ENCODE peak calls at places on chromosomes 4 and X, in seven cellular contexts. L, R, J, S, K, P and Q are unnamed samples.

GRCh38 chr4:141686929-141687328 is 50.5 kb downstream of the IL15 start:
- DNase-seq in R (no peak), S (no peak), K (no peak), P (no peak), J (no peak), L (peak), Q (no peak)

GRCh38 chrX:41332988-41333743 is 796 bp upstream of the DDX3X start:
- DNase-seq in S (peak), R (peak), L (peak), J (peak), P (peak), K (peak), Q (peak)

GRCh38 chrX:54798137-54798536 is at the start of gene ITIH6:
- DNase-seq in S (no peak), L (no peak), R (no peak), P (no peak), J (no peak), K (no peak), Q (no peak)

GRCh38 chrX:26922278-26922677 is 540.9 kb downstream of the PPP4R3C start:
- DNase-seq in L (no peak), J (no peak), K (no peak), S (no peak), R (no peak), P (no peak), Q (no peak)

GRCh38 chr4:187235456-187236170 is 512.0 kb upstream of the FAT1 start:
- DNase-seq in R (no peak), K (peak), P (no peak), L (no peak), J (no peak), S (no peak), Q (peak)

GRCh38 chr4:54879576-54879975 is 221.8 kb downstream of the KIT start:
- DNase-seq in L (no peak), J (no peak), R (no peak), P (no peak), K (no peak), S (no peak), Q (no peak)

GRCh38 chrX:95903490-95903889 is 781.2 kb upstream of the DIAPH2 start:
- DNase-seq in J (no peak), K (no peak), L (no peak), R (no peak), S (no peak), P (no peak), Q (no peak)

GRCh38 chr4:95599777-95600436 is 51.1 kb upstream of the UNC5C start:
- DNase-seq in R (no peak), S (no peak), J (no peak), L (no peak), K (no peak), P (peak), Q (no peak)

GRCh38 chrX:112738347-112739033 is 58.8 kb upstream of the LHFPL1 start:
- DNase-seq in J (no peak), K (no peak), P (no peak), R (no peak), L (no peak), S (no peak), Q (no peak)

GRCh38 chr4:110087116-110087708 is 111.2 kb downstream of the ELOVL6 start:
- DNase-seq in J (no peak), R (no peak), S (no peak), L (peak), K (no peak), P (no peak), Q (no peak)

GRCh38 chr4:47752214-47752613 is 85.7 kb downstream of the CORIN start:
- DNase-seq in P (no peak), S (no peak), J (no peak), R (no peak), K (no peak), L (no peak), Q (no peak)

GRCh38 chr4:184850431-184851199 is 24.8 kb upstream of the ACSL1 start:
- DNase-seq in K (no peak), R (no peak), P (no peak), S (no peak), J (no peak), L (no peak), Q (no peak)

GRCh38 chr4:156805696-156806095 is 165.9 kb downstream of the PDGFC start:
- DNase-seq in R (no peak), J (no peak), P (no peak), S (no peak), K (no peak), L (no peak), Q (no peak)
- TF ChIP-seq JUND in R (no peak), J (no peak), P (no peak), S (no peak), K (no peak), L (no peak), Q (no peak)

DNA sequence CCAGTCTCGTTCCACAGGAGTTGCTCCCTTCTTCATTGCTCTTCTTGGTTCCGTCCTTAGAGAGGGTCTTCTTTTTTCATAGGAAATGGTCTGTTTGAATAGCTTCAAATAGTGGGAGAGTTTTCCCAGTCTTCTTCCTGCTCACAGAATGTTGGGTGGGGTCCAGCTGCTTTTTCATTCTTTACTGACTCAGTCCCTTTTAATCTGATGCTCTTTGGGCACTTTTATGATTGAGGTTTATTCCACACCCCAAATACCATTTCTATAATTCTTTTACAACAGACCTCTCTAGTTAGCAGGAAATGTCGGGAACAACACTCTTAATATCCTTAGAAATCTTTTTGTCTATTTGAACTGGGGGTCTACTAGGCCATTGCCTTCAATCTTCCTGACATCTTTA is 239.5 kb downstream of the PRDM5 start:
- DNase-seq in P (no peak), R (no peak), L (no peak), J (no peak), S (no peak), K (no peak), Q (no peak)
- TF ChIP-seq JUND in P (no peak), R (no peak), L (no peak), J (no peak), S (no peak), K (no peak), Q (no peak)

GRCh38 chrX:130121505-130121800 is 11.2 kb upstream of the ELF4 start:
- DNase-seq in L (no peak), K (no peak), P (no peak), J (peak), S (no peak), R (no peak), Q (no peak)
- TF ChIP-seq JUND in L (no peak), K (no peak), P (no peak), J (no peak), S (no peak), R (no peak), Q (no peak)

DNA sequence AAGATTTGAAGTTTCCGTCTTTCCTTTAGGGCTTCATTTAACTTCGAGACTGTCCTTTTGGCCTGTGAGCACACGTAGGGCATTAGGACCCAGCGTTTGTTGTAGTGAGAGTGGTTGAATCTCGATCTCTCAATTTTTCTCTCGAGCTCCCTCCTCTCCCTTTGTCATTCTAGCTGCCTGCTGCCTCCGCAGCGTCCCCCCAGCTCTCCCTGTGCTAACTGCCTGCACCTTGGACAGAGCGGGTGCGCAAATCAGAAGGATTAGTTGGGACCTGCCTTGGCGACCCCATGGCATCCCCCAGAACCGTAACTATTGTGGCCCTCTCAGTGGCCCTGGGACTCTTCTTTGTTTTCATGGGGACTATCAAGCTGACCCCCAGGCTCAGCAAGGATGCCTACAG is at the start of gene TMEM35A:
- DNase-seq in L (no peak), R (no peak), K (peak), S (no peak), J (no peak), P (no peak), Q (no peak)
- TF ChIP-seq JUND in L (no peak), R (no peak), K (no peak), S (no peak), J (no peak), P (no peak), Q (no peak)

GRCh38 chr4:88616275-88616996 is 24.2 kb downstream of the HERC3 start:
- DNase-seq in K (no peak), S (no peak), R (no peak), L (no peak), P (no peak), J (no peak), Q (no peak)
- TF ChIP-seq JUND in K (peak), S (no peak), R (no peak), L (no peak), P (no peak), J (no peak), Q (no peak)

DNA sequence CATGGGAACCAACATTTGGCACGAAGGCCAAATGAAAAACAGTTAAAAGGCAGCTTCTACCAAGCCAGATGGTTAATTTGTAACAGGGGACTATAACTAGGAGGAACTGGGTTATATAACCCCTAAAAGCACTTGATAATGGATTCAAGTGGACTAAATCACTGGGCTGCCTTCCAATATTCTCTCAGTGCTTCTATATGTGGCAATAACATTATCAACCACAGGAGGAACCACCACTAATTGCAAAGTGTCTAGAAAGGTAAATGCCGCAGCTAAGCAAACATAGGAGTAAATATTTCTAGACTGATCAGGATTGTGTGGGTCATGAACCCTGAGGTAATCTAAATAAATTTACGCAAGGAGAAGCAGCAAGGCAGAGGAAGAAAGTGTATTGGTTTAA is 391.5 kb downstream of the UBE2NL start:
- DNase-seq in L (no peak), S (no peak), K (no peak), R (no peak), P (no peak), J (no peak), Q (peak)
- TF ChIP-seq JUND in L (no peak), S (no peak), K (no peak), R (no peak), P (no peak), J (no peak), Q (no peak)

DNA sequence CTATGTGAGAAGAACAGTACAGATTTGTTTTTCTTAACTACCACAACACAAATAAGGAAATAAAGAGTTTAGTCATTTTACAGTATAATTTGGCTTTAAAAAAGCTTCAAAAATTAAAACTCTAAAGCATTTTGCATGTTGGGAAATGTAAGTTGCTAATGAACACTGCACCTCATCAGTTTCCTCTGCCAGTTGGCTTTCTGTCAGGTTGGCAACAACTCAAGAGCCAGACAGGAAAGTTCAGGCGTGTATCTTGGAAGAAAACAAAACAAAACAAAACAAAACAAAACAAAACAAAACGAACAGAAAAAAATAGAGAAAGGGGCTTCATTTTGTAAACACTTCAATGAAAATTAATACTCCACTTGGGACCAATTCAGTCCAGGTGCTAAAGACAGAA is 236.9 kb downstream of the SCFD2 start:
- DNase-seq in L (no peak), K (no peak), J (no peak), S (no peak), R (no peak), P (no peak), Q (no peak)
- TF ChIP-seq JUND in L (no peak), K (no peak), J (no peak), S (no peak), R (no peak), P (no peak), Q (no peak)

GRCh38 chr4:121069419-121069818 is 2.9 kb downstream of the NDNF start:
- DNase-seq in R (no peak), L (no peak), K (no peak), J (no peak), P (no peak), S (no peak), Q (no peak)

GRCh38 chr4:121070696-121071639 is 1.4 kb downstream of the NDNF start:
- DNase-seq in J (no peak), P (no peak), R (no peak), K (peak), L (no peak), S (no peak), Q (peak)

GRCh38 chr4:121071640-121072037 is 696 bp downstream of the NDNF start:
- DNase-seq in P (no peak), J (no peak), L (no peak), R (no peak), S (no peak), K (peak), Q (no peak)

GRCh38 chr4:121072080-121072835 is at the start of gene NDNF:
- DNase-seq in R (no peak), K (peak), L (no peak), S (peak), P (no peak), J (no peak), Q (no peak)

GRCh38 chr4:121070274-121070673 is 2.1 kb downstream of the NDNF start:
- DNase-seq in P (no peak), L (no peak), K (no peak), R (no peak), J (no peak), S (no peak), Q (no peak)
- TF ChIP-seq JUND in P (no peak), L (no peak), K (no peak), R (no peak), J (no peak), S (no peak), Q (no peak)

DNA sequence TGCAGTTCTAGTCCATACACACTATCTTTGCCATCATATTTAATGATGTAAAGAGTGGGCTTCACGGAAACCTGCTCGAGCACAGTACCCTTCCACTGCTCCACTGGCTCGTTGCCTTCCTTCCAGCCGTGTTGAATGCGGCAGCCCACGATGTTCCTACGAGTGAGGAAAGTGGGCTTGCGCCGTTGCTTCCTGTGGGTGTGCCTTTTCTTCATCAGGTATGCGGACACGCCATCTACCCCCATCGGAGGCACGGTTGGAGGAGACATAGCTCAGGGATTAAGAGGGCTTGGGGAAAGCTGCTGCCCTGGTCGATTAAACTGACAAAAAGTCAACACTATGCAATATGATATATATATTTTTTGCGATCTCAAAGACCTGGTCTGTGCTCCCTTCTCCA is 581 bp downstream of the SPIN4 start:
- DNase-seq in J (peak), P (peak), K (peak), R (no peak), S (peak), L (no peak), Q (peak)
- TF ChIP-seq JUND in J (no peak), P (no peak), K (no peak), R (no peak), S (no peak), L (no peak), Q (no peak)

GRCh38 chr4:41359069-41359769 is 102.5 kb downstream of the UCHL1 start:
- DNase-seq in R (peak), L (no peak), S (no peak), K (peak), P (no peak), J (no peak), Q (no peak)

GRCh38 chr4:41359836-41360213 is 103.1 kb downstream of the UCHL1 start:
- DNase-seq in R (no peak), J (no peak), L (no peak), S (no peak), P (no peak), K (no peak), Q (no peak)

GRCh38 chr4:41361831-41362646 is 105.3 kb downstream of the UCHL1 start:
- DNase-seq in S (no peak), P (no peak), L (no peak), K (peak), J (no peak), R (no peak), Q (no peak)

GRCh38 chr4:41360911-41361830 is 104.4 kb downstream of the UCHL1 start:
- DNase-seq in R (no peak), S (no peak), P (no peak), K (peak), L (no peak), J (no peak), Q (peak)

DNA sequence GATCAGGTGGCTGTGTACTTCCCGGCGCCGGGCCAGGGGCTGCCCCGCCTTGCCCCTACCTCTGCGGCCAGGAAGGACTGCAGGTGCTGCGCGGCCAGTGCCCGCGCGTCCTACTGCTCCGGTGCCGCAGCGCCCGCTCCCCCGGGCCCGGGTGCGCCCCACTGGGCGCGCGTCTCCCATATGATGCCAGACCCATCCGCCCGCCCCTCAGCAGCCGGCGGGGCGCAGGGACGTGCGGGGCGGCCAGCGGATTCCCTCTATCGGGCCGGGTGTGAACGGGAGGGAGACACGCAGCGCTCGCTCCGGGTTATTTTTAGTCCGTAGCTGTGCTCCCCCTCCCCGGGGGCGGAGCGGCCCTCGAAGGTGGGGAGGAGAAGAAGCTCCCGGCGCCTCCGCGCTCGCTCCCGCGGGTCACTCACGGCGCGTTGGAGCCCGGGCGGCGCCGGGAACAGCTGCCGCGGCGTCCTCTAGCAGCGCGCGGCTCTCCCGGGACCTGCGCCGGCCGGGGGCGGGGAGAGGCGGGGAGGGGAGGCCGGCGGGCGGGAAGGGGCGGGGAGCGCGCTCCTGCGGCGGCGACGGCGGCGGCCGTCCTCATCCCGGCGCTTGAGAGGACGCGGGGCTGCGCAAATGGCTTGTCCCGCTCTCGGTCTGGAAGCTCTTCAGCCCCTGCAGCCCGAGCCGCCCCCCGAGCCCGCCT is 103.6 kb downstream of the UCHL1 start:
- DNase-seq in J (peak), P (no peak), K (peak), L (no peak), S (no peak), R (no peak), Q (peak)
- TF ChIP-seq JUND in J (no peak), P (no peak), K (no peak), L (no peak), S (no peak), R (no peak), Q (no peak)